ENCODE peak calls at places on chromosomes 2 and 18, in six cellular contexts. One of them, this sample, is unnamed.
A peak's percentile ranks its signal among the peaks of the same experiment; 100 is the strongest.

GRCh38 chr2:136356111-136357033 is 238.4 kb upstream of the CXCR4 start:
- DNase-seq in EL: no peak
- DNase-seq in mucosa of descending colon: no peak
- DNase-seq in upper lobe of right lung: no peak
- DNase-seq in hepatic stellate cell: no peak
- DNase-seq in central memory CD8-positive, alpha-beta T cell: no peak
- DNase-seq in this sample: no peak

GRCh38 chr2:201158111-201158929 is 24.6 kb upstream of the CASP10 start:
- DNase-seq in EL: peak; percentile 80
- DNase-seq in mucosa of descending colon: peak; percentile 94
- DNase-seq in upper lobe of right lung: peak; percentile 80
- DNase-seq in hepatic stellate cell: peak; percentile 64
- DNase-seq in central memory CD8-positive, alpha-beta T cell: peak; percentile 41
- DNase-seq in this sample: peak; percentile 93

GRCh38 chr2:115075800-115076199 is 633.4 kb downstream of the DPP10 start:
- DNase-seq in EL: no peak
- DNase-seq in mucosa of descending colon: no peak
- DNase-seq in upper lobe of right lung: no peak
- DNase-seq in hepatic stellate cell: no peak
- DNase-seq in central memory CD8-positive, alpha-beta T cell: no peak
- DNase-seq in this sample: no peak

GRCh38 chr2:151490276-151490675 is 80.6 kb downstream of the RIF1 start:
- DNase-seq in EL: no peak
- DNase-seq in mucosa of descending colon: no peak
- DNase-seq in upper lobe of right lung: no peak
- DNase-seq in hepatic stellate cell: no peak
- DNase-seq in central memory CD8-positive, alpha-beta T cell: no peak
- DNase-seq in this sample: no peak

GRCh38 chr2:14633451-14634211 is 1.1 kb downstream of the LRATD1 start:
- DNase-seq in EL: no peak
- DNase-seq in mucosa of descending colon: peak; percentile 43
- DNase-seq in upper lobe of right lung: peak; percentile 60
- DNase-seq in hepatic stellate cell: peak; percentile 4
- DNase-seq in central memory CD8-positive, alpha-beta T cell: no peak
- DNase-seq in this sample: no peak

GRCh38 chr2:120398051-120398960 is 52.4 kb downstream of the INHBB start:
- DNase-seq in EL: peak; percentile 82
- DNase-seq in mucosa of descending colon: no peak
- DNase-seq in upper lobe of right lung: peak; percentile 56
- DNase-seq in hepatic stellate cell: peak; percentile 72
- DNase-seq in central memory CD8-positive, alpha-beta T cell: no peak
- DNase-seq in this sample: no peak

GRCh38 chr2:72325592-72326422 is 178.1 kb upstream of the CYP26B1 start:
- DNase-seq in EL: peak; percentile 28
- DNase-seq in mucosa of descending colon: peak; percentile 77
- DNase-seq in upper lobe of right lung: no peak
- DNase-seq in hepatic stellate cell: peak; percentile 2
- DNase-seq in central memory CD8-positive, alpha-beta T cell: no peak
- DNase-seq in this sample: peak; percentile 59

GRCh38 chr2:28507806-28508764 is 12.2 kb downstream of the PLB1 start:
- DNase-seq in EL: peak; percentile 7
- DNase-seq in mucosa of descending colon: peak; percentile 23
- DNase-seq in upper lobe of right lung: no peak
- DNase-seq in hepatic stellate cell: no peak
- DNase-seq in central memory CD8-positive, alpha-beta T cell: peak; percentile 34
- DNase-seq in this sample: peak; percentile 81

GRCh38 chr18:24027156-24027555 is 12.6 kb downstream of the TTC39C start:
- DNase-seq in EL: peak; percentile 81
- DNase-seq in mucosa of descending colon: peak; percentile 34
- DNase-seq in upper lobe of right lung: no peak
- DNase-seq in hepatic stellate cell: no peak
- DNase-seq in central memory CD8-positive, alpha-beta T cell: no peak
- DNase-seq in this sample: no peak

GRCh38 chr2:205879362-205879761 is 197.1 kb downstream of the NRP2 start:
- DNase-seq in EL: no peak
- DNase-seq in mucosa of descending colon: no peak
- DNase-seq in upper lobe of right lung: no peak
- DNase-seq in hepatic stellate cell: no peak
- DNase-seq in central memory CD8-positive, alpha-beta T cell: no peak
- DNase-seq in this sample: no peak

GRCh38 chr2:24352664-24353063 is 7.7 kb downstream of the ITSN2 start:
- DNase-seq in EL: no peak
- DNase-seq in mucosa of descending colon: no peak
- DNase-seq in upper lobe of right lung: no peak
- DNase-seq in hepatic stellate cell: no peak
- DNase-seq in central memory CD8-positive, alpha-beta T cell: no peak
- DNase-seq in this sample: no peak

GRCh38 chr2:146417942-146418341 is 1426.9 kb upstream of the ACVR2A start:
- DNase-seq in EL: no peak
- DNase-seq in mucosa of descending colon: no peak
- DNase-seq in upper lobe of right lung: no peak
- DNase-seq in hepatic stellate cell: no peak
- DNase-seq in central memory CD8-positive, alpha-beta T cell: no peak
- DNase-seq in this sample: no peak

GRCh38 chr2:121066526-121066925 is 218.5 kb downstream of the TFCP2L1 start:
- DNase-seq in EL: no peak
- DNase-seq in mucosa of descending colon: no peak
- DNase-seq in upper lobe of right lung: no peak
- DNase-seq in hepatic stellate cell: no peak
- DNase-seq in central memory CD8-positive, alpha-beta T cell: no peak
- DNase-seq in this sample: no peak

GRCh38 chr2:172226244-172227061 is 123.8 kb upstream of the DLX2 start:
- DNase-seq in EL: no peak
- DNase-seq in mucosa of descending colon: peak; percentile 87
- DNase-seq in upper lobe of right lung: no peak
- DNase-seq in hepatic stellate cell: no peak
- DNase-seq in central memory CD8-positive, alpha-beta T cell: no peak
- DNase-seq in this sample: peak; percentile 76

GRCh38 chr2:204255068-204255467 is 290.2 kb upstream of the PARD3B start:
- DNase-seq in EL: no peak
- DNase-seq in mucosa of descending colon: no peak
- DNase-seq in upper lobe of right lung: no peak
- DNase-seq in hepatic stellate cell: no peak
- DNase-seq in central memory CD8-positive, alpha-beta T cell: no peak
- DNase-seq in this sample: no peak

GRCh38 chr2:127620867-127621266 is 25.1 kb upstream of the GPR17 start:
- DNase-seq in EL: no peak
- DNase-seq in mucosa of descending colon: no peak
- DNase-seq in upper lobe of right lung: no peak
- DNase-seq in hepatic stellate cell: no peak
- DNase-seq in central memory CD8-positive, alpha-beta T cell: no peak
- DNase-seq in this sample: no peak

GRCh38 chr2:128037624-128038023 is 9.8 kb upstream of the SAP130 start:
- DNase-seq in EL: no peak
- DNase-seq in mucosa of descending colon: no peak
- DNase-seq in upper lobe of right lung: no peak
- DNase-seq in hepatic stellate cell: no peak
- DNase-seq in central memory CD8-positive, alpha-beta T cell: no peak
- DNase-seq in this sample: no peak

GRCh38 chr18:22552899-22553460 is 135.3 kb upstream of the CTAGE1 start:
- DNase-seq in EL: no peak
- DNase-seq in mucosa of descending colon: no peak
- DNase-seq in upper lobe of right lung: no peak
- DNase-seq in hepatic stellate cell: no peak
- DNase-seq in central memory CD8-positive, alpha-beta T cell: no peak
- DNase-seq in this sample: no peak

GRCh38 chr2:119011162-119011909 is 69.3 kb downstream of the MARCO start:
- DNase-seq in EL: peak; percentile 35
- DNase-seq in mucosa of descending colon: peak; percentile 29
- DNase-seq in upper lobe of right lung: peak; percentile 81
- DNase-seq in hepatic stellate cell: peak; percentile 46
- DNase-seq in central memory CD8-positive, alpha-beta T cell: no peak
- DNase-seq in this sample: peak; percentile 4

GRCh38 chr18:74820160-74820780 is 222.6 kb downstream of the ZNF407 start:
- DNase-seq in EL: no peak
- DNase-seq in mucosa of descending colon: no peak
- DNase-seq in upper lobe of right lung: no peak
- DNase-seq in hepatic stellate cell: no peak
- DNase-seq in central memory CD8-positive, alpha-beta T cell: no peak
- DNase-seq in this sample: no peak

GRCh38 chr2:144514731-144515424 is 5.0 kb downstream of the ZEB2 start:
- DNase-seq in EL: peak; percentile 39
- DNase-seq in mucosa of descending colon: no peak
- DNase-seq in upper lobe of right lung: no peak
- DNase-seq in hepatic stellate cell: no peak
- DNase-seq in central memory CD8-positive, alpha-beta T cell: no peak
- DNase-seq in this sample: no peak

GRCh38 chr2:82139979-82140611 is 1835.5 kb upstream of the LRRTM1 start:
- DNase-seq in EL: no peak
- DNase-seq in mucosa of descending colon: peak; percentile 56
- DNase-seq in upper lobe of right lung: no peak
- DNase-seq in hepatic stellate cell: no peak
- DNase-seq in central memory CD8-positive, alpha-beta T cell: no peak
- DNase-seq in this sample: peak; percentile 95

GRCh38 chr2:236176417-236176816 is 8.2 kb upstream of the GBX2 start:
- DNase-seq in EL: peak; percentile 26
- DNase-seq in mucosa of descending colon: peak; percentile 34
- DNase-seq in upper lobe of right lung: peak; percentile 50
- DNase-seq in hepatic stellate cell: no peak
- DNase-seq in central memory CD8-positive, alpha-beta T cell: no peak
- DNase-seq in this sample: peak; percentile 51

GRCh38 chr2:65443509-65444200 is 11.3 kb upstream of the SPRED2 start:
- DNase-seq in EL: no peak
- DNase-seq in mucosa of descending colon: no peak
- DNase-seq in upper lobe of right lung: no peak
- DNase-seq in hepatic stellate cell: no peak
- DNase-seq in central memory CD8-positive, alpha-beta T cell: no peak
- DNase-seq in this sample: no peak

GRCh38 chr2:151730242-151730975 is 3.9 kb downstream of the NEB start:
- DNase-seq in EL: no peak
- DNase-seq in mucosa of descending colon: no peak
- DNase-seq in upper lobe of right lung: no peak
- DNase-seq in hepatic stellate cell: no peak
- DNase-seq in central memory CD8-positive, alpha-beta T cell: no peak
- DNase-seq in this sample: no peak

GRCh38 chr2:172196768-172197322 is 94.1 kb upstream of the DLX2 start:
- DNase-seq in EL: peak; percentile 78
- DNase-seq in mucosa of descending colon: no peak
- DNase-seq in upper lobe of right lung: peak; percentile 68
- DNase-seq in hepatic stellate cell: no peak
- DNase-seq in central memory CD8-positive, alpha-beta T cell: no peak
- DNase-seq in this sample: peak; percentile 43

GRCh38 chr18:45359275-45360009 is 255.8 kb upstream of the SLC14A2 start:
- DNase-seq in EL: no peak
- DNase-seq in mucosa of descending colon: peak; percentile 49
- DNase-seq in upper lobe of right lung: no peak
- DNase-seq in hepatic stellate cell: no peak
- DNase-seq in central memory CD8-positive, alpha-beta T cell: no peak
- DNase-seq in this sample: no peak

GRCh38 chr2:9769171-9770005 is 73.9 kb upstream of the TAF1B start:
- DNase-seq in EL: no peak
- DNase-seq in mucosa of descending colon: no peak
- DNase-seq in upper lobe of right lung: peak; percentile 65
- DNase-seq in hepatic stellate cell: no peak
- DNase-seq in central memory CD8-positive, alpha-beta T cell: no peak
- DNase-seq in this sample: no peak

GRCh38 chr18:21546423-21546822 is 54.1 kb downstream of the ESCO1 start:
- DNase-seq in EL: no peak
- DNase-seq in mucosa of descending colon: no peak
- DNase-seq in upper lobe of right lung: no peak
- DNase-seq in hepatic stellate cell: no peak
- DNase-seq in central memory CD8-positive, alpha-beta T cell: no peak
- DNase-seq in this sample: no peak

GRCh38 chr2:25905126-25905525 is 26.8 kb upstream of the ASXL2 start:
- DNase-seq in EL: no peak
- DNase-seq in mucosa of descending colon: no peak
- DNase-seq in upper lobe of right lung: no peak
- DNase-seq in hepatic stellate cell: no peak
- DNase-seq in central memory CD8-positive, alpha-beta T cell: no peak
- DNase-seq in this sample: no peak

GRCh38 chr2:101967826-101968498 is 23.8 kb upstream of the IL1R2 start:
- DNase-seq in EL: peak; percentile 33
- DNase-seq in mucosa of descending colon: peak; percentile 13
- DNase-seq in upper lobe of right lung: no peak
- DNase-seq in hepatic stellate cell: no peak
- DNase-seq in central memory CD8-positive, alpha-beta T cell: no peak
- DNase-seq in this sample: no peak

GRCh38 chr18:64713284-64713683 is 564.4 kb upstream of the LINC00305 start:
- DNase-seq in EL: no peak
- DNase-seq in mucosa of descending colon: peak; percentile 12
- DNase-seq in upper lobe of right lung: no peak
- DNase-seq in hepatic stellate cell: no peak
- DNase-seq in central memory CD8-positive, alpha-beta T cell: no peak
- DNase-seq in this sample: no peak

GRCh38 chr2:219109468-219109867 is 48.7 kb upstream of the IHH start:
- DNase-seq in EL: no peak
- DNase-seq in mucosa of descending colon: peak; percentile 89
- DNase-seq in upper lobe of right lung: peak; percentile 73
- DNase-seq in hepatic stellate cell: no peak
- DNase-seq in central memory CD8-positive, alpha-beta T cell: no peak
- DNase-seq in this sample: peak; percentile 19

GRCh38 chr2:54074636-54075341 is 40.6 kb upstream of the ACYP2 start:
- DNase-seq in EL: peak; percentile 16
- DNase-seq in mucosa of descending colon: no peak
- DNase-seq in upper lobe of right lung: no peak
- DNase-seq in hepatic stellate cell: no peak
- DNase-seq in central memory CD8-positive, alpha-beta T cell: no peak
- DNase-seq in this sample: no peak

GRCh38 chr2:109712746-109713145 is 81.4 kb upstream of the RGPD5 start:
- DNase-seq in EL: no peak
- DNase-seq in mucosa of descending colon: no peak
- DNase-seq in upper lobe of right lung: peak; percentile 40
- DNase-seq in hepatic stellate cell: no peak
- DNase-seq in central memory CD8-positive, alpha-beta T cell: no peak
- DNase-seq in this sample: no peak